ENCODE peak calls at places on chromosomes 6 and 20, in ten cellular contexts. M, O, F, Y, X, G, Q, T, E and B are unnamed samples.
A peak's percentile ranks its signal among the peaks of the same experiment; 100 is the strongest.

GRCh38 chr6:1325471-1326309 is 13.8 kb downstream of the FOXQ1 start:
- DNase-seq in Q (peak; percentile 96), T (peak; percentile 56), F (peak; percentile 93), Y (peak; percentile 93), G (no peak), M (no peak), O (peak; percentile 60), E (no peak), X (no peak), B (no peak)

GRCh38 chr20:58618694-58619540 is 32.2 kb upstream of the STX16 start:
- DNase-seq in E (no peak), X (no peak), Q (peak; percentile 86), O (peak; percentile 59), G (no peak), T (peak; percentile 88), M (no peak), F (peak; percentile 82), Y (no peak), B (no peak)

GRCh38 chr20:43515628-43516027 is 8.1 kb downstream of the L3MBTL1 start:
- DNase-seq in T (no peak), E (no peak), O (no peak), M (no peak), G (no peak), Y (no peak), Q (no peak), F (no peak), X (no peak), B (no peak)

GRCh38 chr20:57785720-57786119 is 75.9 kb upstream of the PMEPA1 start:
- DNase-seq in E (no peak), Y (no peak), O (no peak), F (no peak), X (no peak), T (no peak), G (no peak), M (no peak), Q (no peak), B (no peak)

GRCh38 chr6:158785036-158785435 is 34.1 kb downstream of the EZR start:
- DNase-seq in G (no peak), T (no peak), F (no peak), Y (no peak), X (no peak), E (no peak), M (no peak), Q (peak; percentile 16), O (no peak), B (no peak)

GRCh38 chr20:3765171-3765887 is 2.2 kb downstream of the ADISSP start:
- DNase-seq in X (no peak), T (no peak), M (peak; percentile 62), F (no peak), Y (no peak), G (no peak), O (no peak), E (no peak), Q (no peak), B (no peak)

GRCh38 chr6:57048577-57048976 is 2.1 kb downstream of the KIAA1586 start:
- DNase-seq in X (no peak), Q (peak; percentile 10), O (no peak), Y (no peak), E (no peak), F (peak; percentile 25), G (no peak), T (no peak), M (no peak), B (no peak)

GRCh38 chr6:149020319-149020718 is 273.5 kb downstream of the UST start:
- DNase-seq in Q (no peak), Y (no peak), M (no peak), T (no peak), X (no peak), O (no peak), G (no peak), E (no peak), F (no peak), B (no peak)

DNA sequence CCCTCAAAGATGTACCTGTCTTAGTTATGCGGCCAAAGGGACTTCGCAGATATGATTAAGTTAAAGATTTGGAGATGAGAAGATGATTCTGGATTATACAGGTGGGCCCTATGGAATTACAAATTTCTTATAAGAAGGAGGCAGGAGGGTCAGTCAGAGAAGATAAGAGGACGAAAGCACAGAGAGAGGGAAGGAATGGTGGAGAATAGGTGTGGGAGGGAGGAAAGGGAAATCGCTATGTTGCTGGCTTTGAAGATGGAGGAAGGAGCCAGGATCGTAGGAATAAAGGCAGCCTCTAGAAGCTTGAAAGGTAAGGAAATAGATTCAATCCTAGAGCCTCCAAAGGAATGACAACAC is 1.2 kb upstream of the TSPYL1 start:
- DNase-seq in Y (no peak), Q (no peak), F (no peak), T (no peak), M (no peak), G (no peak), E (no peak), X (no peak), O (no peak), B (no peak)
- H3K4me3 ChIP-seq in Y (no peak overlapping the region), Q (peak overlapping the region; percentile 97), F (no peak overlapping the region), T (no peak overlapping the region), M (peak overlapping the region; percentile 85), G (peak overlapping the region; percentile 91), E (peak overlapping the region; percentile 95), X (no peak overlapping the region), O (peak overlapping the region; percentile 64), B (peak overlapping the region; percentile 95)

GRCh38 chr6:16338577-16339262 is 100.3 kb downstream of the GMPR start:
- DNase-seq in Y (peak; percentile 58), X (peak; percentile 57), T (peak; percentile 97), Q (peak; percentile 100), E (no peak), G (peak; percentile 81), F (peak; percentile 100), M (peak; percentile 63), O (peak; percentile 99), B (peak; percentile 84)
- H3K27ac ChIP-seq in Y (peak overlapping the region; percentile 43), X (peak overlapping the region; percentile 24), T (peak overlapping the region; percentile 56), Q (peak overlapping the region; percentile 79), E (no peak overlapping the region), G (peak overlapping the region; percentile 32), F (peak overlapping the region; percentile 49), M (no peak overlapping the region), O (peak overlapping the region; percentile 93), B (peak overlapping the region; percentile 5)

DNA sequence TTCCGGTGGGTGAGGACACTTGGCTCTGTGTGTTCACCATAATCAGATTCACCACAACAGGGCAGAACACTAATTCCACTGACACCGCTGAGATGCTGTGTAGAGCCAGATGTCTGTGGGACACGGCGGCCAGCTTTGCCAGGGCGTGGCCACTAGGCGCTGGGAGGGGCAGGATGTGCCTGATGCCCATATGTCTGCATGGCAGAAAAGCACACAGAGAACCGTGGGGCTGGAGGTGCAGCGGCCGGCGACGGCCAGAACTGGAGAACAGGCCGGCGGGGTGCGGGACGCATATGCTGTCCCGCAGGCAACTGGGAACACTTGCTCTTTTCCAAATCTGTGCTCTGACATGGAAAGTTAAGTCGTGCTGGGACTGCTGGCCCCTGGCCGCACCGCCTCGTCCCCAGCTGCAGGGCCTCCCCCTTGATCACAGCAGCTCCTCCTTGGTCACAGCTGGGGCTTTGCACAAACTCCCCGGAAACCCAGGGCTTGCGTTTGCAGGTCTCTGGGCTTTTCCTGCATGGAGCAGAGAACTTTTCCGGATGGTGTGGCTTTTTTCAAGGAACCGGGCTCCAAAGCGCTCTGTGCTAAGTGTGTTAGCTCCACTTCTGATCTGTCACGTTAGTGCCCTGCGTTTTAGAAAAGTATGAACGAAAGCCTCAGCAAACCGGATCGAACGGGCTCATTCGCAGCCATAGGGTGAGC is 31.1 kb downstream of the NTSR1 start:
- DNase-seq in F (no peak), Y (no peak), G (no peak), M (peak; percentile 20), O (no peak), X (no peak), T (no peak), E (peak; percentile 42), Q (no peak), B (peak; percentile 38)
- H3K4me3 ChIP-seq in F (no peak overlapping the region), Y (no peak overlapping the region), G (no peak overlapping the region), M (peak overlapping the region; percentile 32), O (peak overlapping the region; percentile 22), X (no peak overlapping the region), T (no peak overlapping the region), E (peak overlapping the region; percentile 30), Q (no peak overlapping the region), B (no peak overlapping the region)

GRCh38 chr6:89145962-89146747 is at the start of gene PM20D2:
- DNase-seq in Q (peak; percentile 51), F (peak; percentile 20), T (no peak), E (peak; percentile 53), G (peak; percentile 74), M (peak; percentile 65), Y (peak; percentile 79), O (no peak), X (peak; percentile 53), B (peak; percentile 78)
- H3K27ac ChIP-seq in Q (peak within 1 kb of the TSS; percentile 54), F (peak within 1 kb of the TSS; percentile 37), T (peak within 1 kb of the TSS; percentile 14), E (peak within 1 kb of the TSS; percentile 66), G (peak within 1 kb of the TSS; percentile 100), M (peak within 1 kb of the TSS; percentile 91), Y (peak within 1 kb of the TSS; percentile 96), O (no peak within 1 kb of the TSS), X (peak within 1 kb of the TSS; percentile 78), B (peak within 1 kb of the TSS; percentile 69)

DNA sequence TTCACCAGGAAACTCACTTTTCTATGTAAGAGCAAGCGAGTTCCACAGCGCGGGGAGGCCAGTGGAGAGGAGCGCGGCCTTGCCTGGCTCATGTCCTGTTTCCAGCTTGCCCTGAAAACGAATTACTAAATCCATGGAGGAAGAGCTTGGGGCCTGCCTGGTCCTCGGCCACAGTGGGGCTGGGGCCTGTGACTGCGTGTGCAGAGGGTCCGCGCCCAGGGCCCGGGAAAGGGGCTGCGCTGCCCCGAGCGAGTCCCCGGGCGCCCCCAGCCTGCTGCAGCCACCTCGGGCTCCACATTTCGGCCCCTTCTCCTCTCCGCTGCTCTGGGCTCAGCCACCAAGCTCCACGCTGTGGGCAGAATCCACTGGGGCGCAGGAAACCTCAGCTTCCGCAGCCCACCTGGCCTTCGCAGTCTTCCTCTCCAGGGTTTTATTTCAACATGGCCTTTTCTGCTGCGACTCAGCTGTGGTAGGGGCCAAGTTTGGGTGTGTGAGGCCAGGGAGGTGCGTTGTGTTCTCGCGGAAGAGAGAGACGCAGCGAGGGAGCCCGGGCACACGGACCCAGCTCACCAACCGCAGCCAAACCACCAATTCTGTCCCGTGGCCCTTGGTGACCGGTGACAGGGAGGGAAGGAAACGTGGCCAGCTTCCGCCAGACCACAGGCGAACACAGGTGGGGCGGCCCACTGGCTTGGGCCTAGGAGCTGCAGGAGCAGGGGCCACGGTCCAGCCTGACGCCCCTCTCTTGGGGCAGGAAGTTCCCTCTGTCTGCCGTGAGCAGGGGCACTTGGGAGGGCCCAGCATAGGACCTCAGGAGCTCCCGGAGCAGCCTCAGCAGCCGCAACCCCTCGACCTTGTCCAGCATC is 211.4 kb downstream of the ERMARD start:
- DNase-seq in F (no peak), T (no peak), M (no peak), O (no peak), G (no peak), Q (no peak), E (no peak), Y (no peak), X (no peak), B (no peak)
- H3K4me3 ChIP-seq in F (no peak overlapping the region), T (no peak overlapping the region), M (peak overlapping the region; percentile 72), O (no peak overlapping the region), G (peak overlapping the region; percentile 64), Q (no peak overlapping the region), E (no peak overlapping the region), Y (no peak overlapping the region), X (no peak overlapping the region), B (no peak overlapping the region)

GRCh38 chr6:160086754-160087153 is 34.9 kb upstream of the SLC22A1 start:
- DNase-seq in T (no peak), M (no peak), E (no peak), Y (no peak), O (no peak), G (no peak), X (no peak), Q (no peak), F (no peak), B (no peak)
- H3K27ac ChIP-seq in T (no peak overlapping the region), M (no peak overlapping the region), E (no peak overlapping the region), Y (no peak overlapping the region), O (no peak overlapping the region), G (no peak overlapping the region), X (no peak overlapping the region), Q (no peak overlapping the region), F (no peak overlapping the region), B (no peak overlapping the region)